ENCODE peak calls at places on chromosome 6, in nine cellular contexts. R, F, B, X, O, M, S, C and Z are unnamed samples.

GRCh38 chr6:149964243-149965190 is 774 bp downstream of the ULBP1 start:
- DNase-seq in R (no peak), F (peak; percentile 24), B (peak; percentile 48), X (no peak), O (no peak), M (no peak), S (no peak), C (peak; percentile 43), Z (no peak)

GRCh38 chr6:108425428-108425827 is 130.6 kb downstream of the AFG1L start:
- DNase-seq in R (no peak), F (no peak), B (no peak), X (no peak), O (no peak), M (no peak), S (no peak), C (no peak), Z (no peak)

GRCh38 chr6:42007753-42008528 is 42.4 kb upstream of the TAF8 start:
- DNase-seq in R (no peak), F (no peak), B (no peak), X (no peak), O (peak; percentile 53), M (no peak), S (no peak), C (no peak), Z (no peak)

GRCh38 chr6:44309631-44310030 is 3.5 kb downstream of the AARS2 start:
- DNase-seq in R (no peak), F (no peak), B (no peak), X (no peak), O (no peak), M (no peak), S (no peak), C (no peak), Z (no peak)

GRCh38 chr6:155154158-155154830 is 109.5 kb upstream of the CLDN20 start:
- DNase-seq in R (no peak), F (peak; percentile 91), B (no peak), X (no peak), O (no peak), M (no peak), S (peak; percentile 80), C (no peak), Z (no peak)

GRCh38 chr6:10749734-10750133 is 2.1 kb downstream of the TMEM14B start:
- DNase-seq in R (no peak), F (no peak), B (no peak), X (no peak), O (no peak), M (no peak), S (no peak), C (no peak), Z (no peak)

GRCh38 chr6:76867182-76867581 is 596.1 kb downstream of the HTR1B start:
- DNase-seq in R (no peak), F (no peak), B (no peak), X (no peak), O (no peak), M (no peak), S (no peak), C (no peak), Z (no peak)

GRCh38 chr6:124119591-124119990 is 315.9 kb downstream of the NKAIN2 start:
- DNase-seq in R (no peak), F (no peak), B (no peak), X (no peak), O (no peak), M (no peak), S (no peak), C (no peak), Z (no peak)

GRCh38 chr6:33579828-33580714 is at the start of gene BAK1:
- DNase-seq in R (peak; percentile 63), F (peak; percentile 92), B (peak; percentile 96), X (peak; percentile 91), O (peak; percentile 96), M (peak; percentile 79), S (peak; percentile 83), C (peak; percentile 82), Z (peak; percentile 75)

GRCh38 chr6:128482642-128483041 is 37.8 kb downstream of the PTPRK start:
- DNase-seq in R (no peak), F (no peak), B (no peak), X (no peak), O (no peak), M (no peak), S (no peak), C (no peak), Z (no peak)

GRCh38 chr6:131054392-131055250 is 8.4 kb downstream of the EPB41L2 start:
- DNase-seq in R (no peak), F (no peak), B (no peak), X (no peak), O (no peak), M (no peak), S (peak; percentile 67), C (no peak), Z (no peak)

GRCh38 chr6:168533428-168533827 is 92.4 kb downstream of the SMOC2 start:
- DNase-seq in R (no peak), F (no peak), B (no peak), X (no peak), O (peak; percentile 50), M (no peak), S (no peak), C (no peak), Z (no peak)

GRCh38 chr6:118886641-118887040 is 7.3 kb upstream of the ASF1A start:
- DNase-seq in R (no peak), F (no peak), B (no peak), X (no peak), O (no peak), M (no peak), S (no peak), C (no peak), Z (no peak)

GRCh38 chr6:109472132-109472995 is 10.7 kb downstream of the ZBTB24 start:
- DNase-seq in R (no peak), F (no peak), B (no peak), X (no peak), O (no peak), M (no peak), S (no peak), C (no peak), Z (no peak)

GRCh38 chr6:79082304-79082703 is 4.2 kb upstream of the PHIP start:
- DNase-seq in R (no peak), F (no peak), B (no peak), X (no peak), O (no peak), M (no peak), S (no peak), C (no peak), Z (no peak)

GRCh38 chr6:79079425-79080130 is 1.5 kb upstream of the PHIP start:
- DNase-seq in R (no peak), F (peak; percentile 58), B (no peak), X (no peak), O (no peak), M (no peak), S (no peak), C (no peak), Z (no peak)

GRCh38 chr6:79089552-79090404 is 11.7 kb upstream of the PHIP start:
- DNase-seq in R (no peak), F (no peak), B (no peak), X (no peak), O (no peak), M (no peak), S (no peak), C (no peak), Z (no peak)

DNA sequence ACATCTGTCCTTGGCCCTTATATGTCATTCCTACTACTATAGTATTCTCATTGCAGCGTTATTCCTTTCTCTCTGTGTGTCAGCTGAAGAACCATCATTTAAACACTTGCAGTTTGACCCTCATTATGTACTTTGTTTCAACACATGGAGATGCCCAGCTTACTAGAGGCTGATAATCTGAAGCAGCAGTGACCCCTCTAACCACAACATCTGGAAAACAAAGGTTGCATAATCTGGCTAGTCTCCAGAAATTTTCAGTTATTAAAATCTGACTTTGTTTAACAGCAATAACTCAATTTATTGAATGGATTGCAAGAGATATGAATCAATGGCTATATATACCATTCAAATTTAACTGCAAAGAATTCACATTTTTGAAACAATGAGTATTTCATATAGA is 6.6 kb upstream of the PHIP start:
- DNase-seq in R (no peak), F (peak; percentile 62), B (no peak), X (no peak), O (no peak), M (no peak), S (no peak), C (no peak), Z (no peak)
- TF ChIP-seq CTCF in R (no peak), F (no peak), B (no peak), X (no peak), O (no peak), M (no peak), S (no peak), C (no peak), Z (no peak)

GRCh38 chr6:160055813-160056212 is 65.8 kb upstream of the SLC22A1 start:
- DNase-seq in R (no peak), F (peak; percentile 30), B (no peak), X (no peak), O (no peak), M (no peak), S (no peak), C (no peak), Z (no peak)
- TF ChIP-seq CTCF in R (no peak), F (no peak), B (no peak), X (no peak), O (no peak), M (no peak), S (no peak), C (no peak), Z (no peak)

GRCh38 chr6:103124471-103124870 is 1731.0 kb downstream of the GRIK2 start:
- DNase-seq in R (no peak), F (no peak), B (no peak), X (no peak), O (no peak), M (no peak), S (no peak), C (no peak), Z (no peak)

DNA sequence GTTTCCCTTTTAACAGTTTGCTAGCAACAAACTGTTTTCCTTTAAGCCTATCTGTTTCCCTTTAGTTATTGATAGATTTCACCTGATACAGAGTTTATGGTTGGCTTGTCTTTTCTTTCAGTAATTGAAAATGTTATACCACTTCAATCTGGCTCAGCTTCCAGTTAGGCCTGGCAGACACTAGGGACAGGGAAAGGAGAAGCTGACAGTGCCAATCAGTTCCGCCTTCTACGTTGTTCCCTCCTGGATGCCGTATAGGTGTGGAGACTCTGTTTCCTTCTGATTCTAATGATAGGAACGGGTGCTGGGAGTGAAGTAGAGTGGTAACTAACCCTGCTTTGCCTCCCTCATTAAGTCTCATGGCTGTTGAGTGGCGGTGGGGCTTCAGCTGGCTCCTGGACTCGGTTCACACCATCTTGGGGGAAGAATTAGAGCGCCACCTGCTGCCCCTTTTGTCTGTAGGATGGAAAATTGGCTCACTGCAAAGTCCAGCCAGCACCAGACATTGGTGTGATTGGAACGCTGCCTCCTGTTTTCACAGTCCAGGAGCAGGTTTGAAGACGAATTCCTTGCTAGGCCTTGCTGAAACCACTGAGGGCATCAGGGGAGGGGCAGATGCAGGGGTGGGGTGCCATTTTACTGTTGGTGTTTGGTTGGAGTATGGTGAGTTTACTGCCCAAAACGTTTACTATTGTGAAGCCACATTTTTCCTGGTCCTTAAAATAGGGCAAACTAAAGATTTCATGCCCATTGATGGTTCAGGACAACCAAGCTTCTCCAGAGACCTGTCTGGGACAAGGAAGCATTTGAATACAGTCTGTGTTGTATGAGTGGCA is 1729.5 kb downstream of the GRIK2 start:
- DNase-seq in R (no peak), F (peak; percentile 54), B (peak; percentile 16), X (peak; percentile 64), O (peak; percentile 56), M (no peak), S (peak; percentile 25), C (peak; percentile 85), Z (peak; percentile 76)
- TF ChIP-seq CTCF in R (no peak), F (peak; percentile 61), B (peak; percentile 66), X (peak; percentile 9), O (no peak), M (peak; percentile 27), S (peak; percentile 80), C (peak; percentile 65), Z (peak; percentile 76)

GRCh38 chr6:68128211-68128610 is 506.9 kb upstream of the ADGRB3 start:
- DNase-seq in R (no peak), F (no peak), B (no peak), X (no peak), O (no peak), M (no peak), S (no peak), C (no peak), Z (no peak)
- TF ChIP-seq CTCF in R (no peak), F (no peak), B (no peak), X (no peak), O (no peak), M (no peak), S (no peak), C (no peak), Z (no peak)